ENCODE peak calls at places on chromosomes 7 and 10, in nine cellular contexts. O is left lung, A is GM23248, M is foreskin keratinocyte, Y is vagina, I is mesendoderm, X is upper lobe of left lung, J is trophoblast cell, B is endothelial cell of umbilical vein. F is an unnamed sample.

GRCh38 chr7:132276252-132276651 is 300.0 kb downstream of the PLXNA4 start:
- DNase-seq in A (no peak), Y (no peak), O (no peak), J (no peak), I (no peak), X (no peak), M (no peak), B (no peak), F (no peak)

GRCh38 chr7:51276967-51277366 is 39.6 kb downstream of the COBL start:
- DNase-seq in X (no peak), J (no peak), M (no peak), A (no peak), Y (no peak), O (no peak), B (no peak), I (no peak), F (no peak)

GRCh38 chr7:17937506-17938115 is 2.7 kb downstream of the SNX13 start:
- DNase-seq in A (peak; percentile 61), M (peak; percentile 12), J (no peak), X (no peak), Y (no peak), B (no peak), O (no peak), I (no peak), F (no peak)

GRCh38 chr7:115271332-115272235 is 349.7 kb downstream of the MDFIC start:
- DNase-seq in I (no peak), O (no peak), A (peak; percentile 4), M (no peak), X (no peak), J (no peak), B (no peak), Y (no peak), F (no peak)

GRCh38 chr7:30983042-30983913 is 19.5 kb downstream of the GHRHR start:
- DNase-seq in B (peak; percentile 75), J (peak; percentile 67), A (peak; percentile 82), O (peak; percentile 91), Y (no peak), M (no peak), I (peak; percentile 92), X (peak; percentile 81), F (peak; percentile 69)

GRCh38 chr7:50314778-50315177 is 10.3 kb downstream of the IKZF1 start:
- DNase-seq in B (no peak), I (no peak), A (no peak), M (no peak), J (no peak), X (no peak), O (no peak), Y (no peak), F (no peak)

GRCh38 chr10:125553091-125553490 is 129.9 kb downstream of the TEX36 start:
- DNase-seq in B (no peak), Y (no peak), I (no peak), O (no peak), X (no peak), A (no peak), J (peak; percentile 87), M (no peak), F (no peak)

GRCh38 chr7:115471891-115472290 is 550.0 kb downstream of the MDFIC start:
- DNase-seq in Y (no peak), B (no peak), I (no peak), M (no peak), O (no peak), J (no peak), A (peak; percentile 46), X (no peak), F (no peak)

GRCh38 chr7:151429555-151430331 is 10.2 kb downstream of the CRYGN start:
- DNase-seq in Y (no peak), B (no peak), O (no peak), X (peak; percentile 67), M (no peak), I (no peak), J (no peak), A (peak; percentile 30), F (peak; percentile 23)

GRCh38 chr7:22791204-22792158 is 31.2 kb downstream of the TOMM7 start:
- DNase-seq in M (no peak), B (no peak), J (no peak), X (no peak), Y (no peak), A (peak; percentile 52), I (no peak), O (no peak), F (no peak)

GRCh38 chr10:122662231-122662630 is 37.4 kb downstream of the C10orf120 start:
- DNase-seq in J (no peak), M (no peak), B (no peak), O (no peak), A (no peak), Y (no peak), I (no peak), X (no peak), F (no peak)

GRCh38 chr7:150451097-150451793 is 815 bp downstream of the GIMAP8 start:
- DNase-seq in B (peak; percentile 74), M (no peak), J (no peak), X (peak; percentile 81), I (no peak), O (peak; percentile 89), A (no peak), Y (no peak), F (peak; percentile 49)

DNA sequence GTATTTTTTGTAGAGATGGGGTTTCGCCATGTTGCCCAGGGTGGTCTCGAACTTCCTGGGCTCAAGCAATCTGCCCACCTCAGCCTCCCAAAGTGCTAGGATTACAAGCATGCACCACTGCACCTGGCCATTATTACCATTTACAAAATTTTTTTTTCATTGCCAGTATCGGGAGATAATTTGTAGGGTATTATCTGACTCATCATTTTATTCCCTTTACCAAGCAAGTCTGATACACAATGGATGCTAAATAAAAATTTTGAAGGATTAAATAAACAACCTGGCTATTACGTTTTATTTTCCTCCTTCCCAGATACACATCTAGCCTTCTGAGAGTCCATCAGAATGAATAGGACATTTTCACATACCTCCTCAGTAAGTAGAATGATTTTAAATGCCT is 38.1 kb upstream of the CPN1 start:
- DNase-seq in I (no peak), B (no peak), X (no peak), Y (no peak), A (no peak), M (no peak), O (no peak), J (no peak), F (no peak)
- H3K27me3 ChIP-seq in I (no peaks in the 10 kb centered on the region), B (peaks cover 5% of the 10 kb centered on the region), X (peaks cover 4% of the 10 kb centered on the region), Y (no peaks in the 10 kb centered on the region), A (peaks cover 21% of the 10 kb centered on the region), M (peaks cover 25% of the 10 kb centered on the region), O (peaks cover 25% of the 10 kb centered on the region), J (no peaks in the 10 kb centered on the region), F (no peaks in the 10 kb centered on the region)

GRCh38 chr10:34184901-34185386 is 630.2 kb downstream of the PARD3 start:
- DNase-seq in A (no peak), I (no peak), Y (no peak), O (no peak), B (peak; percentile 56), M (no peak), J (no peak), X (no peak), F (no peak)

GRCh38 chr10:34188221-34188620 is 626.9 kb downstream of the PARD3 start:
- DNase-seq in O (no peak), A (no peak), J (no peak), B (no peak), Y (no peak), I (no peak), M (no peak), X (no peak), F (no peak)

GRCh38 chr10:34187201-34187600 is 627.9 kb downstream of the PARD3 start:
- DNase-seq in J (no peak), A (peak; percentile 26), X (no peak), O (no peak), M (no peak), I (no peak), Y (no peak), B (no peak), F (no peak)

GRCh38 chr10:34186013-34186412 is 629.1 kb downstream of the PARD3 start:
- DNase-seq in O (no peak), A (no peak), J (no peak), B (no peak), M (no peak), Y (no peak), I (peak; percentile 69), X (no peak), F (no peak)

GRCh38 chr10:34186740-34187139 is 628.4 kb downstream of the PARD3 start:
- DNase-seq in O (no peak), I (peak; percentile 89), B (no peak), M (no peak), Y (no peak), J (no peak), A (no peak), X (no peak), F (no peak)
- H3K27ac ChIP-seq in O (no peak overlapping the region), I (peak overlapping the region; percentile 77), B (no peak overlapping the region), M (no peak overlapping the region), Y (no peak overlapping the region), J (no peak overlapping the region), A (no peak overlapping the region), X (peak overlapping the region; percentile 29), F (no peak overlapping the region)

GRCh38 chr7:155807013-155807804 is 5.1 kb downstream of the SHH start:
- DNase-seq in I (peak; percentile 81), J (no peak), B (no peak), Y (no peak), M (no peak), X (peak; percentile 63), A (no peak), O (peak; percentile 62), F (no peak)
- H3K27me3 ChIP-seq in I (peaks cover 39% of the 10 kb centered on the region), J (peaks cover 79% of the 10 kb centered on the region), B (peaks cover 28% of the 10 kb centered on the region), Y (peaks cover 14% of the 10 kb centered on the region), M (peaks cover 97% of the 10 kb centered on the region), X (peaks cover 67% of the 10 kb centered on the region), A (peaks cover 72% of the 10 kb centered on the region), O (peaks cover 100% of the 10 kb centered on the region), F (peaks cover 42% of the 10 kb centered on the region)

GRCh38 chr7:135979674-135980660 is 2.8 kb upstream of the MTPN start:
- DNase-seq in M (peak; percentile 25), I (no peak), X (no peak), Y (no peak), A (peak; percentile 75), J (no peak), B (peak; percentile 89), O (no peak), F (no peak)

GRCh38 chr7:135978624-135979023 is 1.5 kb upstream of the MTPN start:
- DNase-seq in O (no peak), I (no peak), J (no peak), B (no peak), M (no peak), Y (no peak), A (no peak), X (no peak), F (no peak)

GRCh38 chr7:135977742-135978066 is 545 bp upstream of the MTPN start:
- DNase-seq in I (no peak), M (no peak), X (no peak), J (no peak), Y (no peak), B (no peak), A (no peak), O (no peak), F (no peak)

GRCh38 chr7:135981958-135982646 is 4.9 kb upstream of the MTPN start:
- DNase-seq in I (no peak), J (no peak), A (no peak), O (no peak), M (no peak), B (no peak), X (no peak), Y (no peak), F (no peak)

DNA sequence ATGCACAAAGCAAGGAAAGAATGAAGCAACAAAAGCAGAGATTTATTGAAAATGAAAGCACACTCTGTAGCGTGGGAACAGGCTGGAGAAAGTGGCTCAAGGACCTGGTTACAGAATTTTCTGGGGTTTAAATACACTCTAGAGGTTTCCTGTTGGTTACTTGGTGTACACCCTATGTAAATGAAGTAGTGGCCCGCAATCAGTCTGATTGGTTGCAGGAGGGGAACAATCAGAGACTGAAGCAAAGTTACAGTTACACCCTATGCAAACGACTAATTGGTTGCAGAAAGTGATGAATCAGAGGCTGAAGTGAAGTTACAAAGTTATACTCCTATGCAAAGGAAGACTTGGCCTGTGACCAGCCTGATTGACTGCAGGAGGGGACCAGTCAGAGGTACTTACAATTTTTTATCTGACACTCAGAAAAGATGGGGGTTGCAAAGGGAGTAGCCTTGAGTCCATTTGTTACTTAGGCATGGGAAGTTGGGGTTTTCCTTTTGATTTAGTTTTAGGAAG is 3.6 kb upstream of the MTPN start:
- DNase-seq in X (peak; percentile 56), O (no peak), J (no peak), Y (no peak), I (no peak), M (peak; percentile 37), A (peak; percentile 90), B (peak; percentile 77), F (peak; percentile 57)
- H3K27ac ChIP-seq in X (peak overlapping the region; percentile 74), O (peak overlapping the region; percentile 71), J (no peak overlapping the region), Y (peak overlapping the region; percentile 40), I (no peak overlapping the region), M (peak overlapping the region; percentile 67), A (peak overlapping the region; percentile 94), B (peak overlapping the region; percentile 97), F (peak overlapping the region; percentile 63)

F was measured in small intestine.